ENCODE peak calls at places on chromosome 4, in six cellular contexts. K, P, V, Q, L and Y are unnamed samples. For H3K27me3, the result is how much of the 10 kb centered on the place peaks cover.

GRCh38 chr4:8459867-8460453 is 19.4 kb downstream of the TRMT44 start:
- DNase-seq in Q (no peak), P (no peak), K (no peak), L (no peak), V (no peak), Y (no peak)

GRCh38 chr4:87118826-87119225 is 101.6 kb downstream of the KLHL8 start:
- DNase-seq in P (no peak), L (no peak), Q (no peak), V (no peak), K (no peak), Y (peak)

GRCh38 chr4:76312457-76312856 is 5.9 kb downstream of the STBD1 start:
- DNase-seq in L (no peak), P (no peak), K (no peak), V (no peak), Q (no peak), Y (no peak)

GRCh38 chr4:149961876-149962597 is 116.2 kb upstream of the DCLK2 start:
- DNase-seq in K (no peak), L (no peak), P (no peak), V (no peak), Q (no peak), Y (peak)

GRCh38 chr4:74284074-74284473 is 24.2 kb upstream of the EPGN start:
- DNase-seq in V (no peak), K (no peak), L (no peak), P (no peak), Q (no peak), Y (no peak)

GRCh38 chr4:131584587-131584986 is 1564.5 kb upstream of the PCDH10 start:
- DNase-seq in P (no peak), Q (no peak), V (no peak), L (no peak), K (no peak), Y (no peak)

GRCh38 chr4:119314356-119314755 is 7.6 kb downstream of the FABP2 start:
- DNase-seq in P (no peak), Q (no peak), L (no peak), K (no peak), V (no peak), Y (peak)

GRCh38 chr4:68062501-68062900 is 67.2 kb downstream of the TMPRSS11F start:
- DNase-seq in V (no peak), K (no peak), P (no peak), L (no peak), Q (no peak), Y (no peak)

GRCh38 chr4:146510942-146511341 is 10.8 kb downstream of the SLC10A7 start:
- DNase-seq in V (no peak), K (no peak), P (no peak), Q (no peak), L (no peak), Y (no peak)

GRCh38 chr4:142549726-142550463 is 296.2 kb downstream of the INPP4B start:
- DNase-seq in K (no peak), L (no peak), Q (no peak), P (no peak), V (no peak), Y (peak)

GRCh38 chr4:3361406-3361805 is 68.6 kb downstream of the RGS12 start:
- DNase-seq in P (no peak), V (peak), L (no peak), Q (no peak), K (peak), Y (no peak)

GRCh38 chr4:140240237-140240636 is 86.3 kb upstream of the MAML3 start:
- DNase-seq in L (no peak), V (no peak), P (no peak), K (no peak), Q (no peak), Y (no peak)

GRCh38 chr4:88308587-88308986 is 24.2 kb upstream of the PPM1K start:
- DNase-seq in V (no peak), K (no peak), Q (no peak), L (no peak), P (no peak), Y (no peak)

GRCh38 chr4:176433983-176434382 is 114.2 kb downstream of the SPCS3 start:
- DNase-seq in V (no peak), P (no peak), L (no peak), K (no peak), Q (no peak), Y (no peak)

GRCh38 chr4:7068883-7069282 is 1.0 kb upstream of the GRPEL1 start:
- DNase-seq in K (no peak), V (no peak), L (no peak), Q (no peak), P (no peak), Y (peak)

GRCh38 chr4:144313370-144313769 is 172.9 kb upstream of the GYPA start:
- DNase-seq in P (no peak), V (no peak), L (no peak), Q (no peak), K (no peak), Y (no peak)

GRCh38 chr4:34619531-34620109 is 1624.7 kb downstream of the ARAP2 start:
- DNase-seq in V (no peak), Q (no peak), L (no peak), K (no peak), P (no peak), Y (no peak)

GRCh38 chr4:46781434-46782092 is 127.5 kb downstream of the COX7B2 start:
- DNase-seq in P (no peak), Q (no peak), L (no peak), V (no peak), K (no peak), Y (no peak)

GRCh38 chr4:184432127-184432922 is 42.0 kb downstream of the IRF2 start:
- DNase-seq in V (no peak), Q (no peak), K (no peak), P (no peak), L (peak), Y (no peak)

GRCh38 chr4:140156529-140157171 is 2.7 kb upstream of the MAML3 start:
- DNase-seq in L (no peak), Q (peak), V (no peak), P (no peak), K (no peak), Y (no peak)

GRCh38 chr4:9867746-9868425 is 86.5 kb downstream of the DRD5 start:
- DNase-seq in V (no peak), K (no peak), L (no peak), Q (no peak), P (no peak), Y (no peak)

GRCh38 chr4:74752798-74753197 is 41.5 kb downstream of the BTC start:
- DNase-seq in P (no peak), V (no peak), Q (no peak), K (no peak), L (no peak), Y (no peak)

GRCh38 chr4:32858971-32859370 is 2138.8 kb downstream of the PCDH7 start:
- DNase-seq in P (no peak), V (no peak), L (no peak), K (no peak), Q (no peak), Y (no peak)

GRCh38 chr4:125317526-125317880 is 2.7 kb downstream of the FAT4 start:
- DNase-seq in K (no peak), Q (no peak), P (peak), L (peak), V (peak), Y (peak)

GRCh38 chr4:71389149-71389840 is 50.5 kb downstream of the SLC4A4 start:
- DNase-seq in P (no peak), V (no peak), L (no peak), K (peak), Q (no peak), Y (no peak)

GRCh38 chr4:84531689-84532088 is 32.6 kb upstream of the NKX6-1 start:
- DNase-seq in V (no peak), P (no peak), L (no peak), K (no peak), Q (no peak), Y (no peak)

GRCh38 chr4:41692717-41693345 is 55.7 kb downstream of the PHOX2B start:
- DNase-seq in K (peak), P (peak), L (no peak), V (peak), Q (peak), Y (peak)

GRCh38 chr4:20217951-20218350 is 33.8 kb upstream of the SLIT2 start:
- DNase-seq in P (no peak), K (no peak), L (no peak), Q (no peak), V (no peak), Y (no peak)

GRCh38 chr4:169420291-169420690 is 149.5 kb upstream of the SH3RF1 start:
- DNase-seq in Q (no peak), K (no peak), P (no peak), L (no peak), V (no peak), Y (no peak)

GRCh38 chr4:10371869-10372471 is 85.3 kb downstream of the ZNF518B start:
- DNase-seq in K (no peak), P (no peak), L (no peak), V (no peak), Q (no peak), Y (peak)

GRCh38 chr4:111399523-111400135 is 745.6 kb upstream of the FAM241A start:
- DNase-seq in K (no peak), Q (no peak), L (no peak), P (no peak), V (no peak), Y (no peak)

GRCh38 chr4:151325320-151326246 is at the start of gene SH3D19:
- DNase-seq in K (peak), V (peak), Q (no peak), P (peak), L (peak), Y (peak)

GRCh38 chr4:100907465-100908454 is 389.9 kb upstream of the EMCN start:
- DNase-seq in V (no peak), K (no peak), L (no peak), P (no peak), Q (no peak), Y (peak)

GRCh38 chr4:73836373-73837269 is at the start of gene CXCL6:
- DNase-seq in Q (no peak), L (no peak), P (no peak), V (no peak), K (peak), Y (peak)

GRCh38 chr4:7894098-7894676 is 45.5 kb downstream of the AFAP1 start:
- DNase-seq in K (no peak), P (no peak), V (no peak), L (no peak), Q (no peak), Y (no peak)

GRCh38 chr4:22978656-22979055 is 285.9 kb downstream of the GBA3 start:
- DNase-seq in V (no peak), L (no peak), P (no peak), Q (no peak), K (no peak), Y (no peak)

GRCh38 chr4:115562506-115562905 is 449.1 kb upstream of the NDST4 start:
- DNase-seq in Q (no peak), P (no peak), L (no peak), V (no peak), K (no peak), Y (no peak)

GRCh38 chr4:2305766-2306501 is 44.0 kb upstream of the MXD4 start:
- DNase-seq in L (no peak), Q (no peak), P (no peak), K (peak), V (no peak), Y (no peak)

GRCh38 chr4:148834804-148835598 is 392.8 kb upstream of the NR3C2 start:
- DNase-seq in K (no peak), V (no peak), Q (no peak), L (no peak), P (no peak), Y (peak)

GRCh38 chr4:4880492-4880891 is 21.0 kb downstream of the MSX1 start:
- DNase-seq in V (no peak), Q (no peak), P (no peak), L (no peak), K (no peak), Y (no peak)

GRCh38 chr4:4875147-4875546 is 15.7 kb downstream of the MSX1 start:
- DNase-seq in L (no peak), K (no peak), Q (no peak), P (no peak), V (no peak), Y (peak)

GRCh38 chr4:4874254-4874653 is 14.8 kb downstream of the MSX1 start:
- DNase-seq in P (no peak), Q (no peak), V (no peak), K (no peak), L (no peak), Y (no peak)

GRCh38 chr4:4875611-4876010 is 16.1 kb downstream of the MSX1 start:
- DNase-seq in L (no peak), P (no peak), V (no peak), K (no peak), Q (no peak), Y (no peak)

GRCh38 chr4:4876945-4877661 is 17.6 kb downstream of the MSX1 start:
- DNase-seq in P (no peak), L (no peak), K (no peak), Q (no peak), V (no peak), Y (no peak)
- H3K27me3 ChIP-seq in P (half or more), L (under half), K (under half), Q (under half), V (under half), Y (under half)

GRCh38 chr4:58809366-58809765 is 1699.2 kb upstream of the IGFBP7 start:
- DNase-seq in P (no peak), Q (no peak), L (no peak), K (no peak), V (no peak), Y (no peak)
- H3K27ac ChIP-seq in P (no peak), Q (no peak), L (no peak), K (no peak), V (no peak), Y (no peak)

GRCh38 chr4:78332974-78333373 is 218.6 kb upstream of the ANXA3 start:
- DNase-seq in V (no peak), Q (no peak), P (no peak), K (no peak), L (no peak), Y (peak)

GRCh38 chr4:78325244-78326187 is 226.1 kb upstream of the ANXA3 start:
- DNase-seq in P (no peak), L (no peak), K (no peak), Q (no peak), V (no peak), Y (no peak)

GRCh38 chr4:78336093-78336943 is 215.3 kb upstream of the ANXA3 start:
- DNase-seq in Q (no peak), L (no peak), P (no peak), K (no peak), V (peak), Y (peak)

GRCh38 chr4:78331965-78332364 is 219.6 kb upstream of the ANXA3 start:
- DNase-seq in K (no peak), P (no peak), L (no peak), Q (no peak), V (no peak), Y (no peak)

GRCh38 chr4:78331186-78331585 is 220.4 kb upstream of the ANXA3 start:
- DNase-seq in P (no peak), K (no peak), L (no peak), V (no peak), Q (no peak), Y (no peak)
- TF ChIP-seq CTCF in P (no peak), K (no peak), L (no peak), V (no peak), Q (no peak), Y (no peak)

GRCh38 chr4:25650271-25650670 is 5.4 kb upstream of the SLC34A2 start:
- DNase-seq in P (no peak), Q (no peak), K (no peak), V (no peak), L (no peak), Y (no peak)
- H3K27me3 ChIP-seq in P (under half), Q (under half), K (under half), V (under half), L (under half), Y (under half)

DNA sequence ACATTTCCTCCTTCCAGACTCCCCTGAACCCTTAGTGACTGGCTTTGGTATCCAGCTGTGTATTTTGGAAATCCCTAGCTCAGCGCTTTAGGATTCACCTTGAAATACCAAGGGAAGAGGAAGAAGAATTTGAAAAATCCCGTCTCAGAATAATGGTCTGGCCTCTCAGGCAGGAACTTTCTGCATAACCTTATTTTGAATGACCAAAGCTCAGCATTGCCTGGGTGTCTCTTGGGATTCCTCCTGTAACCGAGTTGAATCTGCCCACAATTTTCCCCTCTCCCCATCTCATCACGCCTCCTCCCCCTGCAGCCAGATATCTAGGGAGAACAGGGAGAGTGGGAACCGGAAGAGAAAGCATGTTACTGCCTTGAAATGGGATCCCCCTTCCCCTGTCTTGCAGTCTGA is 116.2 kb downstream of the SMIM20 start:
- DNase-seq in V (no peak), Q (no peak), P (no peak), K (no peak), L (no peak), Y (no peak)
- H3K27ac ChIP-seq in V (no peak), Q (no peak), P (no peak), K (no peak), L (no peak), Y (no peak)